ENCODE peak calls at places on chromosome 3, in seven cellular contexts. K is glutamatergic neuron; F is stimulated activated CD4-positive, alpha-beta T cell treated with anti-CD3 and anti-CD28 coated beads, Interleukin-2, amount 100 ng/mL, for 48 hours; W is T-cell; L is Daoy; X is A549; A is heart right ventricle. Q is an unnamed sample.

GRCh38 chr3:29649815-29650547 is 369.1 kb downstream of the RBMS3 start:
- DNase-seq in X (no peak), K (no peak), F (no peak), A (no peak), L (peak; percentile 63), W (no peak), Q (no peak)

GRCh38 chr3:11434017-11434526 is 161.9 kb downstream of the ATG7 start:
- DNase-seq in L (no peak), A (peak; percentile 32), K (no peak), X (no peak), W (no peak), F (no peak), Q (peak; percentile 75)

GRCh38 chr3:160797306-160797705 is 41.3 kb downstream of the PPM1L start:
- DNase-seq in K (no peak), L (no peak), W (no peak), A (no peak), F (no peak), X (no peak), Q (no peak)

GRCh38 chr3:164533275-164533674 is 545.0 kb downstream of the SI start:
- DNase-seq in L (no peak), X (no peak), W (no peak), K (no peak), F (no peak), A (no peak), Q (no peak)

GRCh38 chr3:12622335-12622734 is 41.6 kb downstream of the RAF1 start:
- DNase-seq in W (no peak), X (no peak), K (no peak), F (no peak), L (no peak), A (no peak), Q (no peak)

GRCh38 chr3:35829499-35829898 is 190.2 kb downstream of the ARPP21 start:
- DNase-seq in F (no peak), X (peak; percentile 15), K (no peak), L (no peak), W (no peak), A (no peak), Q (no peak)

GRCh38 chr3:106425021-106425420 is 556.2 kb upstream of the CBLB start:
- DNase-seq in A (no peak), X (no peak), F (no peak), L (peak; percentile 3), W (no peak), K (no peak), Q (no peak)

GRCh38 chr3:47163023-47163989 is 607 bp downstream of the SETD2 start:
- DNase-seq in F (peak; percentile 36), X (no peak), A (peak; percentile 48), L (peak; percentile 34), W (peak; percentile 25), K (peak; percentile 54), Q (peak; percentile 38)

GRCh38 chr3:148243609-148244008 is 454.1 kb upstream of the AGTR1 start:
- DNase-seq in X (no peak), F (no peak), L (no peak), W (no peak), A (no peak), K (no peak), Q (no peak)

GRCh38 chr3:123141276-123141675 is 60.5 kb upstream of the SEC22A start:
- DNase-seq in K (no peak), W (no peak), L (no peak), X (no peak), A (no peak), F (no peak), Q (no peak)

GRCh38 chr3:133570139-133570936 is 3.1 kb upstream of the CDV3 start:
- DNase-seq in K (no peak), F (no peak), L (peak; percentile 88), A (no peak), X (no peak), W (no peak), Q (no peak)

GRCh38 chr3:144097144-144097543 is 125.5 kb downstream of the DIPK2A start:
- DNase-seq in A (no peak), F (no peak), L (no peak), W (no peak), K (no peak), X (no peak), Q (no peak)

GRCh38 chr3:40930131-40930538 is 269.2 kb upstream of the CTNNB1 start:
- DNase-seq in F (no peak), K (no peak), W (no peak), L (no peak), X (no peak), A (no peak), Q (no peak)

GRCh38 chr3:194727435-194728128 is 41.9 kb downstream of the FAM43A start:
- DNase-seq in F (no peak), L (no peak), W (no peak), X (no peak), K (no peak), A (no peak), Q (no peak)

GRCh38 chr3:99895706-99896441 is 78.2 kb downstream of the CMSS1 start:
- DNase-seq in A (no peak), X (peak; percentile 28), K (no peak), W (no peak), L (peak; percentile 87), F (no peak), Q (no peak)

GRCh38 chr3:61378321-61378720 is 127.1 kb upstream of the FHIT start:
- DNase-seq in A (no peak), W (no peak), L (no peak), X (no peak), F (no peak), K (no peak), Q (no peak)

GRCh38 chr3:50127251-50127671 is 27.9 kb upstream of the SEMA3F start:
- DNase-seq in W (no peak), F (no peak), A (no peak), K (no peak), X (no peak), L (no peak), Q (no peak)

GRCh38 chr3:71454513-71455423 is 128.8 kb downstream of the FOXP1 start:
- DNase-seq in L (no peak), A (no peak), X (no peak), W (peak; percentile 40), F (no peak), K (no peak), Q (no peak)

Q was measured in uterus.